ENCODE peak calls at places on chromosome 3, in four cellular contexts. One of them, this sample, is unnamed.

GRCh38 chr3:102733811-102734574 is 299.2 kb downstream of the ZPLD1 start:
- DNase-seq in SK-N-SH: no peak
- DNase-seq in colonic mucosa: no peak
- DNase-seq in astrocyte of the spinal cord: peak
- DNase-seq in this sample: no peak

GRCh38 chr3:18782191-18782590 is 357.1 kb upstream of the SATB1 start:
- DNase-seq in SK-N-SH: no peak
- DNase-seq in astrocyte of the spinal cord: no peak
- DNase-seq in colonic mucosa: no peak
- DNase-seq in this sample: no peak

GRCh38 chr3:125624341-125624740 is 29.0 kb upstream of the OSBPL11 start:
- DNase-seq in colonic mucosa: no peak
- DNase-seq in astrocyte of the spinal cord: no peak
- DNase-seq in SK-N-SH: no peak
- DNase-seq in this sample: no peak

GRCh38 chr3:50147861-50148260 is 7.3 kb upstream of the SEMA3F start:
- DNase-seq in colonic mucosa: no peak
- DNase-seq in SK-N-SH: peak
- DNase-seq in astrocyte of the spinal cord: no peak
- DNase-seq in this sample: peak

GRCh38 chr3:105402287-105402801 is 35.6 kb downstream of the ALCAM start:
- DNase-seq in SK-N-SH: no peak
- DNase-seq in colonic mucosa: no peak
- DNase-seq in astrocyte of the spinal cord: peak
- DNase-seq in this sample: peak

GRCh38 chr3:13570391-13571194 is 21.7 kb downstream of the FBLN2 start:
- DNase-seq in colonic mucosa: no peak
- DNase-seq in SK-N-SH: peak
- DNase-seq in astrocyte of the spinal cord: no peak
- DNase-seq in this sample: no peak

GRCh38 chr3:23320586-23321570 is 117.8 kb downstream of the UBE2E2 start:
- DNase-seq in astrocyte of the spinal cord: no peak
- DNase-seq in SK-N-SH: no peak
- DNase-seq in colonic mucosa: no peak
- DNase-seq in this sample: no peak

GRCh38 chr3:62587169-62587568 is 213.8 kb upstream of the FEZF2 start:
- DNase-seq in SK-N-SH: no peak
- DNase-seq in astrocyte of the spinal cord: no peak
- DNase-seq in colonic mucosa: no peak
- DNase-seq in this sample: peak

GRCh38 chr3:184737641-184738518 is 26.0 kb upstream of the MAGEF1 start:
- DNase-seq in colonic mucosa: no peak
- DNase-seq in astrocyte of the spinal cord: peak
- DNase-seq in SK-N-SH: no peak
- DNase-seq in this sample: peak

GRCh38 chr3:60610441-60611112 is 640.7 kb downstream of the FHIT start:
- DNase-seq in astrocyte of the spinal cord: peak
- DNase-seq in colonic mucosa: peak
- DNase-seq in SK-N-SH: no peak
- DNase-seq in this sample: peak

GRCh38 chr3:2247831-2248230 is 149.2 kb downstream of the CNTN4 start:
- DNase-seq in colonic mucosa: no peak
- DNase-seq in SK-N-SH: no peak
- DNase-seq in astrocyte of the spinal cord: no peak
- DNase-seq in this sample: no peak

GRCh38 chr3:25508433-25508832 is 80.4 kb downstream of the RARB start:
- DNase-seq in colonic mucosa: no peak
- DNase-seq in astrocyte of the spinal cord: no peak
- DNase-seq in SK-N-SH: no peak
- DNase-seq in this sample: no peak

GRCh38 chr3:159238646-159239045 is 436.8 kb downstream of the MFSD1 start:
- DNase-seq in colonic mucosa: no peak
- DNase-seq in SK-N-SH: no peak
- DNase-seq in astrocyte of the spinal cord: no peak
- DNase-seq in this sample: peak

GRCh38 chr3:4664412-4664811 is 171.3 kb downstream of the ITPR1 start:
- DNase-seq in astrocyte of the spinal cord: no peak
- DNase-seq in SK-N-SH: no peak
- DNase-seq in colonic mucosa: no peak
- DNase-seq in this sample: no peak

GRCh38 chr3:1404270-1404669 is 311.4 kb downstream of the CNTN6 start:
- DNase-seq in astrocyte of the spinal cord: peak
- DNase-seq in SK-N-SH: no peak
- DNase-seq in colonic mucosa: no peak
- DNase-seq in this sample: no peak

GRCh38 chr3:184556502-184557347 is 4.9 kb upstream of the EPHB3 start:
- DNase-seq in astrocyte of the spinal cord: no peak
- DNase-seq in SK-N-SH: no peak
- DNase-seq in colonic mucosa: no peak
- DNase-seq in this sample: no peak

GRCh38 chr3:153000325-153000724 is 161.7 kb upstream of the RAP2B start:
- DNase-seq in colonic mucosa: no peak
- DNase-seq in astrocyte of the spinal cord: no peak
- DNase-seq in SK-N-SH: no peak
- DNase-seq in this sample: no peak

GRCh38 chr3:111069974-111070751 is 1.5 kb upstream of the NECTIN3 start:
- DNase-seq in astrocyte of the spinal cord: peak
- DNase-seq in colonic mucosa: peak
- DNase-seq in SK-N-SH: peak
- DNase-seq in this sample: no peak

GRCh38 chr3:67704322-67704721 is 49.9 kb upstream of the SUCLG2 start:
- DNase-seq in astrocyte of the spinal cord: no peak
- DNase-seq in SK-N-SH: no peak
- DNase-seq in colonic mucosa: no peak
- DNase-seq in this sample: peak

GRCh38 chr3:99943931-99944761 is 126.5 kb downstream of the CMSS1 start:
- DNase-seq in astrocyte of the spinal cord: no peak
- DNase-seq in SK-N-SH: no peak
- DNase-seq in colonic mucosa: no peak
- DNase-seq in this sample: no peak

GRCh38 chr3:160448845-160449659 is 534 bp downstream of the TRIM59 start:
- DNase-seq in colonic mucosa: no peak
- DNase-seq in SK-N-SH: peak
- DNase-seq in astrocyte of the spinal cord: peak
- DNase-seq in this sample: peak

GRCh38 chr3:195925746-195926145 is 17.4 kb upstream of the TNK2 start:
- DNase-seq in astrocyte of the spinal cord: no peak
- DNase-seq in SK-N-SH: no peak
- DNase-seq in colonic mucosa: no peak
- DNase-seq in this sample: no peak

GRCh38 chr3:155065537-155065936 is 14.6 kb upstream of the MME start:
- DNase-seq in astrocyte of the spinal cord: peak
- DNase-seq in colonic mucosa: no peak
- DNase-seq in SK-N-SH: no peak
- DNase-seq in this sample: peak

GRCh38 chr3:181054538-181054937 is 65.0 kb upstream of the DNAJC19 start:
- DNase-seq in SK-N-SH: no peak
- DNase-seq in colonic mucosa: no peak
- DNase-seq in astrocyte of the spinal cord: no peak
- DNase-seq in this sample: no peak

GRCh38 chr3:128763967-128764366 is 38.0 kb downstream of the RAB7A start:
- DNase-seq in astrocyte of the spinal cord: no peak
- DNase-seq in SK-N-SH: no peak
- DNase-seq in colonic mucosa: no peak
- DNase-seq in this sample: no peak

GRCh38 chr3:44029100-44029499 is 212.6 kb upstream of the TOPAZ1 start:
- DNase-seq in colonic mucosa: peak
- DNase-seq in SK-N-SH: no peak
- DNase-seq in astrocyte of the spinal cord: no peak
- DNase-seq in this sample: no peak

GRCh38 chr3:195263925-195264575 is 6.9 kb downstream of the XXYLT1 start:
- DNase-seq in astrocyte of the spinal cord: no peak
- DNase-seq in SK-N-SH: no peak
- DNase-seq in colonic mucosa: peak
- DNase-seq in this sample: no peak

GRCh38 chr3:127644641-127645040 is 15.7 kb downstream of the PODXL2 start:
- DNase-seq in colonic mucosa: no peak
- DNase-seq in SK-N-SH: no peak
- DNase-seq in astrocyte of the spinal cord: no peak
- DNase-seq in this sample: no peak

GRCh38 chr3:80663426-80663825 is 895.6 kb upstream of the ROBO1 start:
- DNase-seq in SK-N-SH: no peak
- DNase-seq in colonic mucosa: no peak
- DNase-seq in astrocyte of the spinal cord: no peak
- DNase-seq in this sample: no peak

GRCh38 chr3:121855555-121855954 is 20.5 kb downstream of the EAF2 start:
- DNase-seq in SK-N-SH: no peak
- DNase-seq in astrocyte of the spinal cord: no peak
- DNase-seq in colonic mucosa: no peak
- DNase-seq in this sample: peak

GRCh38 chr3:133570139-133570936 is 3.1 kb upstream of the CDV3 start:
- DNase-seq in astrocyte of the spinal cord: peak
- DNase-seq in colonic mucosa: no peak
- DNase-seq in SK-N-SH: no peak
- DNase-seq in this sample: peak

GRCh38 chr3:61560452-61561373 is 658 bp upstream of the PTPRG start:
- DNase-seq in astrocyte of the spinal cord: peak
- DNase-seq in colonic mucosa: peak
- DNase-seq in SK-N-SH: peak
- DNase-seq in this sample: peak

GRCh38 chr3:187062526-187063177 is 76.6 kb downstream of the RPL39L start:
- DNase-seq in SK-N-SH: no peak
- DNase-seq in colonic mucosa: no peak
- DNase-seq in astrocyte of the spinal cord: peak
- DNase-seq in this sample: peak

GRCh38 chr3:189458536-189458935 is 172.7 kb upstream of the TP63 start:
- DNase-seq in SK-N-SH: peak
- DNase-seq in colonic mucosa: no peak
- DNase-seq in astrocyte of the spinal cord: no peak
- DNase-seq in this sample: peak

GRCh38 chr3:38139191-38139590 is 730 bp downstream of the MYD88 start:
- DNase-seq in colonic mucosa: peak
- DNase-seq in SK-N-SH: no peak
- DNase-seq in astrocyte of the spinal cord: no peak
- DNase-seq in this sample: no peak

GRCh38 chr3:38138347-38139190 is at the start of gene MYD88:
- DNase-seq in colonic mucosa: peak
- DNase-seq in SK-N-SH: peak
- DNase-seq in astrocyte of the spinal cord: peak
- DNase-seq in this sample: peak

GRCh38 chr3:38140326-38141172 is 2.1 kb downstream of the MYD88 start:
- DNase-seq in SK-N-SH: no peak
- DNase-seq in astrocyte of the spinal cord: no peak
- DNase-seq in colonic mucosa: no peak
- DNase-seq in this sample: no peak

GRCh38 chr3:38141173-38141951 is 2.9 kb downstream of the MYD88 start:
- DNase-seq in astrocyte of the spinal cord: no peak
- DNase-seq in SK-N-SH: no peak
- DNase-seq in colonic mucosa: no peak
- DNase-seq in this sample: no peak

DNA sequence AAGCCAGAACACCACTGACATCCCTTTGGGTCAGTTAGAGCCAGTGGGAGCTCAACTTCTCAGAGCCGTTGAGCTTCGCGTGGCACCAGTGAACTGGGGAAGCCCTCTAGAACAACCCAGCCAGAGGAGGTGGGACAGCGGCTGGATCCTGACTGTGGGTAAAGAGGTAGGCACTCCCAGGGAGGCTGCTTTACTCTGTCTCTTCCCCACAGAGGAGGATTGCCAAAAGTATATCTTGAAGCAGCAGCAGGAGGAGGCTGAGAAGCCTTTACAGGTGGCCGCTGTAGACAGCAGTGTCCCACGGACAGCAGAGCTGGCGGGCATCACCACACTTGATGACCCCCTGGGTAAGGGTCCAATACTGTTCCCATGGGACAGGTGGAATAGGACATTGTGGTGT is 1.2 kb downstream of the MYD88 start:
- DNase-seq in astrocyte of the spinal cord: no peak
- DNase-seq in colonic mucosa: no peak
- DNase-seq in SK-N-SH: no peak
- DNase-seq in this sample: no peak
- H3K4me3 ChIP-seq in astrocyte of the spinal cord: peak
- H3K4me3 ChIP-seq in colonic mucosa: peak
- H3K4me3 ChIP-seq in SK-N-SH: peak
- H3K4me3 ChIP-seq in this sample: peak

GRCh38 chr3:109228391-109229080 is 87.8 kb downstream of the DPPA2 start:
- DNase-seq in colonic mucosa: no peak
- DNase-seq in astrocyte of the spinal cord: no peak
- DNase-seq in SK-N-SH: no peak
- DNase-seq in this sample: no peak

GRCh38 chr3:109224333-109224732 is 87.8 kb downstream of the C3orf85 start:
- DNase-seq in colonic mucosa: peak
- DNase-seq in astrocyte of the spinal cord: no peak
- DNase-seq in SK-N-SH: no peak
- DNase-seq in this sample: no peak
- TF ChIP-seq CTCF in colonic mucosa: peak
- TF ChIP-seq CTCF in astrocyte of the spinal cord: no peak
- TF ChIP-seq CTCF in SK-N-SH: peak
- TF ChIP-seq CTCF in this sample: no peak

GRCh38 chr3:41673643-41674042 is 288.3 kb downstream of the ULK4 start:
- DNase-seq in SK-N-SH: no peak
- DNase-seq in colonic mucosa: no peak
- DNase-seq in astrocyte of the spinal cord: peak
- DNase-seq in this sample: no peak
- H3K4me3 ChIP-seq in SK-N-SH: no peak
- H3K4me3 ChIP-seq in colonic mucosa: no peak
- H3K4me3 ChIP-seq in astrocyte of the spinal cord: no peak
- H3K4me3 ChIP-seq in this sample: no peak

GRCh38 chr3:12287727-12288465 is 974 bp upstream of the PPARG start:
- DNase-seq in colonic mucosa: peak
- DNase-seq in astrocyte of the spinal cord: no peak
- DNase-seq in SK-N-SH: peak
- DNase-seq in this sample: no peak
- TF ChIP-seq CTCF in colonic mucosa: no peak
- TF ChIP-seq CTCF in astrocyte of the spinal cord: no peak
- TF ChIP-seq CTCF in SK-N-SH: no peak
- TF ChIP-seq CTCF in this sample: no peak

GRCh38 chr3:104291437-104291851 is 1075.3 kb upstream of the ALCAM start:
- DNase-seq in SK-N-SH: no peak
- DNase-seq in astrocyte of the spinal cord: peak
- DNase-seq in colonic mucosa: no peak
- DNase-seq in this sample: peak
- H3K4me3 ChIP-seq in SK-N-SH: peak
- H3K4me3 ChIP-seq in astrocyte of the spinal cord: peak
- H3K4me3 ChIP-seq in colonic mucosa: no peak
- H3K4me3 ChIP-seq in this sample: peak

DNA sequence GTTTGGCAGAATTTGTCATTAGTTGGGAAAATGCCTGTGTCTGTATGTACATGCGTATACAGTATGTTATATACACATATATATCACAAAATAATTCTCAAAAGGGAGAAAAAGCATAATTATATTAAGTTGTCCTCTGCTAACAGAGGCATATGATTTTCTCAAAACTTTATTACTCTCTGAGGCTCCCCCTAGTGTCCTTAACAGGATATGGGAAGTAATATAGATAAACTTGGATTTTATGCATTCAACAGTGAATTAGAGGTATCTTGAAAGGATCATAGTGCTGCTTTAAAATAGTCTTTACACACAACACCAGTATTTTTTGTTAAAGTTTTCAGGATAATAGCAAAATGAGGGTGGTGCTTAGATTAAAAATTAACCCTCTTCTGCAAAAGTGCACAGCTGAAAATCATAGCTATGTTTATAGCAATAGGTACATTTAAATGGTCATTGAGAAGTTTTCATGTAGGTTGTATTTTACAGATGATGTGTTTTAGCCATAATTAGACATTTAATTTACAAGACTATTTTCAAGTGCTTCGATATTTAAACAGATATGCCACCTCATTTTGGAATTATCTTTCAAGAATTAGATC is 454.0 kb upstream of the ROBO2 start:
- DNase-seq in colonic mucosa: no peak
- DNase-seq in SK-N-SH: peak
- DNase-seq in astrocyte of the spinal cord: peak
- DNase-seq in this sample: peak
- TF ChIP-seq CTCF in colonic mucosa: peak
- TF ChIP-seq CTCF in SK-N-SH: peak
- TF ChIP-seq CTCF in astrocyte of the spinal cord: peak
- TF ChIP-seq CTCF in this sample: peak

This sample was measured in fibroblast of mammary gland.